ENCODE peak calls at places on chromosomes 16 and 17, in ten cellular contexts. R is neural crest cell; O is fibroblast of mammary gland; Y is stomach; F is neural progenitor cell; D is K562; E is WERI-Rb-1; T is heart left ventricle; H is activated CD8-positive, alpha-beta T cell treated with anti-CD3 and anti-CD28 coated beads for 36 hours; B is GM12865. Q is an unnamed sample.

GRCh38 chr16:27326738-27327585 is 13.2 kb downstream of the IL4R start:
- DNase-seq in T (peak), D (no peak), E (peak), R (no peak), B (peak), F (peak), O (peak), Y (peak), H (peak), Q (no peak)

GRCh38 chr17:62689441-62690167 is 62.1 kb downstream of the MRC2 start:
- DNase-seq in F (no peak), H (no peak), D (no peak), R (no peak), E (no peak), O (no peak), B (no peak), T (no peak), Y (no peak), Q (no peak)

GRCh38 chr17:8075081-8075480 is 12.4 kb downstream of the ALOX12B start:
- DNase-seq in E (no peak), D (no peak), F (no peak), Y (no peak), T (no peak), R (no peak), H (no peak), B (no peak), O (no peak), Q (no peak)

GRCh38 chr17:36461330-36462110 is 25.0 kb upstream of the ZNHIT3 start:
- DNase-seq in E (no peak), D (no peak), R (no peak), B (no peak), T (no peak), F (no peak), Y (no peak), O (no peak), H (no peak), Q (no peak)

GRCh38 chr17:3961564-3962047 is 2.6 kb downstream of the ATP2A3 start:
- DNase-seq in F (no peak), B (peak), Y (no peak), H (peak), O (no peak), R (no peak), E (no peak), T (no peak), D (no peak), Q (no peak)

GRCh38 chr16:637081-638018 is 1.2 kb upstream of the METTL26 start:
- DNase-seq in Y (peak), D (peak), F (peak), T (peak), H (peak), R (peak), E (peak), O (peak), B (peak), Q (peak)

GRCh38 chr16:22848451-22848850 is 34.5 kb downstream of the HS3ST2 start:
- DNase-seq in Y (no peak), O (no peak), D (no peak), R (no peak), H (no peak), B (no peak), F (no peak), E (no peak), T (no peak), Q (no peak)

GRCh38 chr16:68037820-68038597 is 14.9 kb downstream of the DUS2 start:
- DNase-seq in Y (no peak), F (no peak), B (peak), T (no peak), E (no peak), D (no peak), R (no peak), H (no peak), O (no peak), Q (peak)

GRCh38 chr17:8887834-8888703 is 20.6 kb upstream of the PIK3R6 start:
- DNase-seq in B (no peak), T (peak), O (peak), R (peak), D (peak), Y (no peak), F (peak), H (no peak), E (peak), Q (no peak)

GRCh38 chr17:78124081-78124835 is 4.3 kb downstream of the TMC6 start:
- DNase-seq in E (no peak), H (no peak), F (no peak), D (no peak), R (no peak), T (peak), Y (no peak), O (no peak), B (peak), Q (peak)

GRCh38 chr17:76266244-76266938 is 1.2 kb downstream of the UBALD2 start:
- DNase-seq in R (no peak), F (no peak), O (peak), Y (no peak), E (no peak), D (no peak), T (peak), B (peak), H (peak), Q (no peak)

GRCh38 chr17:36112572-36112971 is 8.9 kb downstream of the CCL4 start:
- DNase-seq in R (no peak), T (no peak), H (no peak), Y (no peak), D (no peak), O (no peak), E (no peak), B (no peak), F (no peak), Q (no peak)

GRCh38 chr17:82213251-82214011 is 789 bp upstream of the CCDC57 start:
- DNase-seq in T (no peak), D (peak), F (peak), O (peak), B (no peak), H (peak), E (peak), R (no peak), Y (no peak), Q (peak)

GRCh38 chr16:12330977-12331376 is 354.4 kb downstream of the SNX29 start:
- DNase-seq in T (peak), R (no peak), H (no peak), Y (no peak), E (no peak), B (no peak), D (no peak), F (no peak), O (no peak), Q (no peak)

GRCh38 chr17:77499699-77500435 is 359.1 kb downstream of the SEC14L1 start:
- DNase-seq in R (no peak), B (no peak), E (peak), Y (no peak), H (no peak), F (no peak), T (peak), O (no peak), D (no peak), Q (no peak)

GRCh38 chr17:38730526-38731379 is 612 bp downstream of the CISD3 start:
- DNase-seq in B (peak), R (no peak), H (peak), T (peak), Y (peak), F (peak), E (peak), D (no peak), O (peak), Q (no peak)

GRCh38 chr17:47967607-47968252 is 3.2 kb upstream of the CDK5RAP3 start:
- DNase-seq in O (peak), D (no peak), H (no peak), T (no peak), F (no peak), B (no peak), Y (peak), R (no peak), E (no peak), Q (no peak)

GRCh38 chr17:77602062-77602746 is 356.3 kb upstream of the TNRC6C start:
- DNase-seq in R (no peak), E (peak), O (peak), Y (peak), F (no peak), D (no peak), B (no peak), H (no peak), T (peak), Q (no peak)

GRCh38 chr16:66588981-66589713 is 9.9 kb downstream of the CMTM2 start:
- DNase-seq in O (peak), F (peak), D (peak), E (peak), T (no peak), H (peak), R (no peak), Y (peak), B (peak), Q (peak)

GRCh38 chr17:339193-340061 is 13.2 kb downstream of the RPH3AL start:
- DNase-seq in E (no peak), O (no peak), Y (peak), D (no peak), H (no peak), F (no peak), B (no peak), T (no peak), R (no peak), Q (no peak)

GRCh38 chr16:82181456-82182185 is 11.6 kb upstream of the MPHOSPH6 start:
- DNase-seq in Y (no peak), O (no peak), R (no peak), T (no peak), B (no peak), E (peak), H (no peak), F (no peak), D (no peak), Q (no peak)

GRCh38 chr16:3036726-3037315 is at the start of gene BICDL2:
- DNase-seq in E (no peak), H (no peak), F (no peak), R (no peak), B (no peak), D (no peak), T (no peak), O (no peak), Y (peak), Q (no peak)

GRCh38 chr16:1791256-1791942 is 2.1 kb downstream of the IGFALS start:
- DNase-seq in F (no peak), O (no peak), Y (no peak), E (no peak), B (no peak), R (no peak), T (no peak), H (no peak), D (no peak), Q (no peak)

GRCh38 chr17:8965394-8966168 is at the start of gene PIK3R5:
- DNase-seq in Y (peak), B (peak), D (peak), H (peak), E (no peak), O (no peak), T (peak), F (peak), R (peak), Q (peak)

GRCh38 chr17:41651625-41652460 is 27.5 kb upstream of the KRT17 start:
- DNase-seq in E (no peak), D (no peak), O (no peak), F (no peak), H (no peak), R (no peak), B (no peak), T (peak), Y (peak), Q (no peak)

GRCh38 chr17:39739020-39739884 is 1.5 kb downstream of the GRB7 start:
- DNase-seq in R (no peak), T (no peak), H (no peak), D (peak), B (no peak), O (no peak), Y (peak), F (peak), E (no peak), Q (no peak)

GRCh38 chr16:10121496-10121895 is 60.7 kb downstream of the GRIN2A start:
- DNase-seq in F (no peak), O (peak), D (no peak), T (no peak), H (no peak), E (no peak), R (no peak), B (peak), Y (no peak), Q (no peak)

GRCh38 chr17:27473748-27474609 is 17.7 kb downstream of the KSR1 start:
- DNase-seq in H (peak), F (no peak), Y (peak), R (no peak), B (peak), E (peak), T (peak), O (no peak), D (peak), Q (peak)

GRCh38 chr17:62996221-62996620 is 30.2 kb downstream of the TANC2 start:
- DNase-seq in D (no peak), E (no peak), H (no peak), R (no peak), O (no peak), F (no peak), Y (no peak), T (no peak), B (no peak), Q (no peak)

GRCh38 chr16:56488035-56488434 is 31.8 kb downstream of the BBS2 start:
- DNase-seq in R (no peak), B (no peak), T (no peak), D (no peak), E (peak), F (no peak), Y (no peak), O (no peak), H (no peak), Q (no peak)

GRCh38 chr17:82942166-82943130 is 102.6 kb upstream of the ZNF750 start:
- DNase-seq in B (no peak), O (no peak), E (no peak), H (no peak), T (no peak), Y (no peak), R (no peak), D (no peak), F (no peak), Q (no peak)

GRCh38 chr16:88378836-88379693 is 3.7 kb upstream of the ZNF469 start:
- DNase-seq in D (no peak), B (no peak), O (no peak), H (no peak), Y (no peak), T (peak), F (no peak), E (no peak), R (no peak), Q (no peak)

GRCh38 chr16:88437367-88437964 is 15.6 kb upstream of the ZFPM1 start:
- DNase-seq in O (peak), F (peak), T (no peak), Y (peak), E (peak), R (peak), D (peak), B (peak), H (peak), Q (peak)

GRCh38 chr16:19850131-19850817 is 34.4 kb downstream of the GPRC5B start:
- DNase-seq in R (no peak), H (no peak), F (no peak), B (no peak), T (no peak), O (no peak), Y (no peak), D (no peak), E (no peak), Q (no peak)

GRCh38 chr17:27818311-27819170 is 18.2 kb upstream of the NOS2 start:
- DNase-seq in T (peak), F (no peak), B (no peak), D (no peak), E (peak), Y (no peak), H (no peak), O (no peak), R (no peak), Q (no peak)

GRCh38 chr16:56606071-56606687 is 2.2 kb upstream of the MT2A start:
- DNase-seq in R (no peak), E (no peak), F (no peak), D (no peak), T (peak), O (no peak), Y (no peak), B (no peak), H (peak), Q (no peak)

GRCh38 chr16:25192096-25192495 is 24.7 kb upstream of the AQP8 start:
- DNase-seq in D (no peak), B (no peak), E (no peak), T (no peak), Y (no peak), H (no peak), O (peak), R (no peak), F (no peak), Q (no peak)

GRCh38 chr17:17387461-17388362 is 84.5 kb downstream of the NT5M start:
- DNase-seq in B (peak), H (peak), R (no peak), Y (peak), E (peak), O (no peak), T (no peak), D (no peak), F (peak), Q (no peak)

GRCh38 chr17:31697838-31698237 is 161.2 kb downstream of the COPRS start:
- DNase-seq in R (no peak), B (no peak), F (no peak), E (no peak), Y (no peak), T (no peak), O (no peak), H (no peak), D (no peak), Q (no peak)

GRCh38 chr17:31698751-31699150 is 160.3 kb downstream of the COPRS start:
- DNase-seq in T (no peak), D (no peak), H (no peak), F (no peak), E (no peak), Y (no peak), O (no peak), R (no peak), B (no peak), Q (no peak)

GRCh38 chr17:31696703-31697325 is 162.2 kb downstream of the COPRS start:
- DNase-seq in T (no peak), B (no peak), R (no peak), E (no peak), H (no peak), O (no peak), D (no peak), F (peak), Y (no peak), Q (no peak)

GRCh38 chr17:31695456-31696090 is 163.5 kb downstream of the COPRS start:
- DNase-seq in T (no peak), B (no peak), E (no peak), O (peak), F (no peak), D (no peak), Y (no peak), H (no peak), R (no peak), Q (no peak)

GRCh38 chr17:31696184-31696602 is 162.9 kb downstream of the COPRS start:
- DNase-seq in O (peak), R (peak), T (peak), H (no peak), Y (peak), E (no peak), B (no peak), F (peak), D (no peak), Q (no peak)
- TF ChIP-seq CTCF in O (peak), R (peak), T (no peak), H (no peak), Y (no peak), E (no peak), B (no peak), F (peak), D (no peak), Q (no peak)

GRCh38 chr17:20280832-20281231 is 186.5 kb downstream of the LGALS9B start:
- DNase-seq in F (no peak), H (peak), D (no peak), T (no peak), O (no peak), R (no peak), B (no peak), E (no peak), Y (no peak), Q (no peak)

GRCh38 chr17:20280051-20280450 is 187.3 kb downstream of the LGALS9B start:
- DNase-seq in R (no peak), E (no peak), F (no peak), T (no peak), D (no peak), Y (no peak), H (no peak), B (no peak), O (no peak), Q (no peak)

GRCh38 chr17:20276430-20276829 is 190.9 kb downstream of the LGALS9B start:
- DNase-seq in R (no peak), T (no peak), B (no peak), D (no peak), F (no peak), E (no peak), O (no peak), Y (no peak), H (no peak), Q (no peak)

GRCh38 chr17:20279631-20280030 is 187.7 kb downstream of the LGALS9B start:
- DNase-seq in R (no peak), T (no peak), E (no peak), D (no peak), Y (no peak), B (no peak), O (no peak), F (no peak), H (no peak), Q (no peak)

DNA sequence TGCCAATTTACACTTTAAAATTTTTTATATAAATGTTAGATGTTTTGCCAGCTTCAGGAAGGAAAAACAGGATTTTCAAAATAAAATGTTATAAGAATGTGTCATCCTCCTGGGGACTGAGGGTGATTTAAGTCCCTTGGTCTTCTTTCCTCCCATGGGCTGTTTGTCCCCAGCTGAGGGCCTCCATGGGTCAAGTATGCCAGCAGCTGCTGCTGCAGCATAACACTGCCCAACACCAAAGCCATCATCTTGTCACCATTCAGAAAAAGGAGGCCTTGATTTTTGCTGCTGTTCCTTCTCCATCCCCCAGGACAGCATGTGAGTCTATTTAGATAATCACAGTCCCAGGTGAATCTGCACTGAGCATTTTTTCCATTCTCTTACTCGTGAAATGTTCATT is 188.5 kb downstream of the LGALS9B start:
- DNase-seq in T (no peak), F (no peak), H (no peak), R (no peak), B (no peak), Y (no peak), O (no peak), D (no peak), E (no peak), Q (no peak)
- TF ChIP-seq CTCF in T (no peak), F (no peak), H (no peak), R (no peak), B (no peak), Y (no peak), O (no peak), D (no peak), E (no peak), Q (no peak)

GRCh38 chr17:80832888-80833583 is 158.6 kb upstream of the CHMP6 start:
- DNase-seq in Y (peak), E (peak), O (peak), B (peak), T (peak), R (peak), H (peak), F (peak), D (peak), Q (peak)
- TF ChIP-seq CTCF in Y (no peak), E (no peak), O (no peak), B (no peak), T (no peak), R (no peak), H (no peak), F (no peak), D (no peak), Q (no peak)

GRCh38 chr17:71338396-71338795 is 782.4 kb upstream of the SOX9 start:
- DNase-seq in F (no peak), T (no peak), B (no peak), R (no peak), O (peak), Y (no peak), D (no peak), E (no peak), H (no peak), Q (no peak)
- TF ChIP-seq CTCF in F (no peak), T (no peak), B (no peak), R (no peak), O (no peak), Y (no peak), D (no peak), E (no peak), H (no peak), Q (no peak)

DNA sequence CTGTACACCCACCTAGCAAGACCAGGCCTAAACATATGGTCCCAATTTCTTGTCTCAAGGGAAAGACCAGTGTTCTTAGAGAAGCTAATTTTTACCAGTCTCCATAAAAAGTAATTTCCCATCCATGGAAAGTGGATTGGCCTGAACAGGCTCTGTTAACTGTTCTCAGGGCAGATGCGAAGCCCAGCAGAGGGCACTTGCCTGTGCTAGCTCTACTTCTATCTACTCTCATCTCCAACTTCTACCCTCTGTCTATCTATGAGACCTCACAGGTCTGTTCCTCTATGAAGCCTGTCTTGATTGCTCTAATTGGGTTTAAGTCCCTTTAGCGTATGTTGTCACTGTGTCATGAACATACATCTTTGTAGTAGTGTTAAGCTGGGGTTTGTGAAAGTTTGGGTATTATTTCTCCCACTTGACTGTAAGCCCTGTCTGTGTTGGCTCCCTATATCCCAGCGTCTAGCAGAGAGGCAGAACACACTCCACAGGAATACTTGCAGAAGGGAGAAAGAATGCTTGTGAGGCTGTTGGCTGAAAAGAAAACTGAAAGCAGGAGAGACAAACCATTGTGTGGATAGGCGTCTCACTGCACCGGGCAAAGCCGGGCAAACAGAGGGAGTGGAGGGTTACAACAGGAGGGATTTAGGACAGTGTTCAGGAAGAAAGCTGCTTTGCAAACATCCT is 167.2 kb upstream of the MAF start:
- DNase-seq in B (peak), H (no peak), D (no peak), T (no peak), O (peak), E (no peak), Y (peak), R (no peak), F (peak), Q (no peak)
- TF ChIP-seq CTCF in B (peak), H (no peak), D (no peak), T (no peak), O (peak), E (no peak), Y (no peak), R (peak), F (peak), Q (no peak)

Q was measured in GM20000.